ENCODE peak calls at places on chromosomes 7 and 10, in seven cellular contexts. G, T, D, C, H, S and P are unnamed samples.
A peak's percentile ranks its signal among the peaks of the same experiment; 100 is the strongest.

GRCh38 chr7:158246960-158247673 is 340.5 kb downstream of the PTPRN2 start:
- DNase-seq in G (no peak), H (no peak), T (no peak), C (no peak), D (no peak), S (no peak), P (no peak)

GRCh38 chr10:25059990-25060389 is 43.6 kb downstream of the THNSL1 start:
- DNase-seq in T (peak; percentile 78), S (no peak), D (peak; percentile 83), C (peak; percentile 69), H (peak; percentile 84), G (peak; percentile 63), P (peak; percentile 63)

GRCh38 chr10:33521062-33521461 is 186.6 kb upstream of the NRP1 start:
- DNase-seq in D (no peak), T (no peak), G (no peak), H (no peak), S (no peak), C (no peak), P (no peak)

GRCh38 chr7:54542920-54543539 is 855 bp downstream of the VSTM2A start:
- DNase-seq in H (no peak), G (no peak), S (no peak), T (no peak), C (no peak), D (no peak), P (no peak)

GRCh38 chr7:22402250-22402649 is 45.3 kb upstream of the RAPGEF5 start:
- DNase-seq in H (no peak), G (no peak), D (no peak), C (no peak), S (no peak), T (no peak), P (no peak)

GRCh38 chr10:100742067-100742771 is 3.2 kb upstream of the PAX2 start:
- DNase-seq in D (no peak), S (no peak), G (no peak), C (no peak), H (no peak), T (no peak), P (no peak)

GRCh38 chr7:44100458-44101303 is 3.5 kb upstream of the AEBP1 start:
- DNase-seq in C (peak; percentile 50), H (no peak), S (no peak), T (no peak), G (no peak), D (peak; percentile 58), P (no peak)

GRCh38 chr7:5633161-5634106 is 148.0 kb downstream of the RNF216 start:
- DNase-seq in D (no peak), G (no peak), C (no peak), T (no peak), S (no peak), H (no peak), P (peak; percentile 81)

GRCh38 chr7:130394421-130395188 is 14.3 kb downstream of the CPA1 start:
- DNase-seq in T (no peak), D (no peak), C (no peak), S (no peak), H (no peak), G (no peak), P (no peak)

GRCh38 chr7:135335628-135336139 is 102.0 kb downstream of the STRA8 start:
- DNase-seq in G (no peak), H (peak; percentile 54), S (no peak), T (peak; percentile 51), C (peak; percentile 43), D (peak; percentile 41), P (peak; percentile 72)

GRCh38 chr10:30435068-30435422 is 1.1 kb downstream of the MAP3K8 start:
- DNase-seq in T (peak; percentile 58), C (peak; percentile 35), S (no peak), D (peak; percentile 67), G (no peak), H (peak; percentile 49), P (peak; percentile 51)

GRCh38 chr10:99234067-99234738 is 1.4 kb downstream of the HPSE2 start:
- DNase-seq in D (peak; percentile 61), H (peak; percentile 64), C (no peak), G (peak; percentile 86), S (peak; percentile 66), T (peak; percentile 64), P (peak; percentile 39)

GRCh38 chr7:20199015-20199737 is 18.0 kb downstream of the MACC1 start:
- DNase-seq in C (peak; percentile 44), T (peak; percentile 76), H (peak; percentile 74), S (peak; percentile 84), G (peak; percentile 77), D (peak; percentile 54), P (peak; percentile 50)

GRCh38 chr7:2726316-2727018 is 38.5 kb downstream of the AMZ1 start:
- DNase-seq in D (no peak), H (no peak), S (no peak), G (peak; percentile 22), C (peak; percentile 11), T (no peak), P (no peak)

GRCh38 chr7:67518580-67518979 is 521.9 kb downstream of the TYW1 start:
- DNase-seq in H (no peak), C (peak; percentile 31), T (no peak), G (no peak), S (no peak), D (no peak), P (no peak)

GRCh38 chr7:147070886-147071285 is 954.3 kb downstream of the CNTNAP2 start:
- DNase-seq in H (no peak), D (no peak), S (no peak), G (no peak), C (no peak), T (no peak), P (no peak)

GRCh38 chr7:30074422-30075030 is 46.3 kb downstream of the PLEKHA8 start:
- DNase-seq in S (no peak), D (no peak), C (no peak), H (no peak), T (no peak), G (no peak), P (no peak)
- TF ChIP-seq CTCF in S (peak; percentile 29), D (peak; percentile 25), C (peak; percentile 11), H (no peak), T (peak; percentile 48), G (peak; percentile 48), P (peak; percentile 53)

DNA sequence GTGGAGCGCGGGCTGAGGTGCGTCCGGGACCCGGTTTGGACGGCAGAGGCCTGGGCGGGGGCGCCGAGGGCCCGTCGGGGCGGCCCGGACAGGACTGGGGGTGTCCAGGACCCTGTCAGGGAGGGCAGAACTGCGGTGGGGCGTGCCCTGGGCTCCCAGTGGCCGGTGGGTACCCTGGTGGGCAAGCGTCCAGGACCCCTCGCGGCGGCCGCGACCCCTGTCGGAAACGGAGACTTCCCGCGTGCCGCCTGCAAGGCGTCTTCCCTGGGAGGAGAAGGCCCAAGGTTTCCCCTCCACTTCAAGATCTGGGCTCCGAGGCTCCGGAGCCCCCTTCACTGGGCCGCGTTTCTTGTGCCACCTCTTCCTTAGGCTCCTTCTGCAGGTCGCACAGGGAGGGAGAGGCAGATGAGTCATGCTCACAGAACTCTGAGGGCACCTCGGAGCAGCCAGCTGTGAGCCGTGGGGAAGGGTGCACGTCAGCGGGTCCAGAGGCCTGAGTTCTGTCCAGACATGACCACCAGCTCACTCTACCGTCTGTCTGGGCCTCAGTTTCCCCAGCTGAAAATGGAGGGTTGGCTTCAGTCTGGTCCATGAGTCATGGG is 536 bp downstream of the ALOX5 start:
- DNase-seq in D (no peak), G (no peak), H (no peak), S (no peak), C (no peak), T (no peak), P (peak; percentile 10)
- H3K4me3 ChIP-seq in D (peak overlapping the region; percentile 58), G (peak overlapping the region; percentile 63), H (peak overlapping the region; percentile 35), S (peak overlapping the region; percentile 67), C (peak overlapping the region; percentile 51), T (peak overlapping the region; percentile 62), P (no peak overlapping the region)

DNA sequence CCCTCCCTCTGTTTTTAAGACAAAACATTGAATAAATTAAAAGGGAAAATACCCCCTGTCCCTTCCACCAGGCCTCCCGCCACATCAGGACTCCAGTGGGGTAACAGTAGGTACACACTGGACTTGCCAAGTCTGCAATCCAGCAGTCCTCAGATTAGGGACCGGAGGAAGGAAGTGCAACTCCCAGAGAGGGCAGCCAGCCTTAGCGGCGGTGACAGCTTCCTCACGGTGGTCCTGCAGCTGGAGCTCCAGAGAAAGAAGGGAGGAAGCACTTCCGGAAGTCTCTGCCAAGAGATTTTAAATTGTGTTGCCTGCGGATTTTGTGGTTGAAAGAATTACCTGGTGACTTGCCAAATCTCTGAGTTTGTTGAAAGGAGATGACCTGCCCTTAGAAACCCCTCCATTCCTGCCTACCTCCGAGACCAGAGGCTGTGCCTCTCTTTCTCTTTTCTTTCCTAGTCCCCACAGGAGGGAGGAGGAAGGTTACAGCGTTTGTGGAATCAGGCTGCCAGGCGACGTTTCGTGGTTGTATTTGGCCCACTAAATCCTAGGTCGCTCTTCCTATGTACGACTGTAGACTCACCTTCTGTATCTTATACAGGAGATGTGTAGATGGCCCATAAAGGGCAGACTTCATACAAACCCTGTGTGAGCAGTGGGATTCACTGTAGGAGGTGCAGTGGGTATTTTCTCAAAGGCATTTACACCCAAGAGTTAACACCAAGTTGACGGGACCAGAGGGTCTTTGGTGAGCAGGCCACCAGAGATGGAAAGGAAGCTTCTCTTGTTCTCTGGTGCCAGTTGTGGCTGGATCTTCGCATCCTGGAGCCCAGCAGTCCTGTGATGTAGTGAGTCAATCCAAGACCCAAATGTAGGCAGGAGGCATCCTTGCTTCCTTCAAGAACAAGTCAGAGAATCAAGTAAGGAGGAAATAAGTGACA is 77.9 kb downstream of the INSIG1 start:
- DNase-seq in D (no peak), T (no peak), S (no peak), C (no peak), H (no peak), G (no peak), P (no peak)
- H3K27me3 ChIP-seq in D (peaks cover 100% of the 10 kb centered on the region), T (peaks cover 24% of the 10 kb centered on the region), S (peaks cover 76% of the 10 kb centered on the region), C (peaks cover 97% of the 10 kb centered on the region), H (peaks cover 7% of the 10 kb centered on the region), G (peaks cover 100% of the 10 kb centered on the region), P (peaks cover 71% of the 10 kb centered on the region)

GRCh38 chr10:69750011-69750373 is 51.7 kb upstream of the COL13A1 start:
- DNase-seq in H (no peak), G (no peak), D (no peak), S (no peak), C (no peak), T (no peak), P (no peak)

GRCh38 chr10:69749180-69750010 is 52.3 kb upstream of the COL13A1 start:
- DNase-seq in C (no peak), D (no peak), H (no peak), T (no peak), G (no peak), S (no peak), P (no peak)

GRCh38 chr10:69751216-69751615 is 50.5 kb upstream of the COL13A1 start:
- DNase-seq in D (no peak), C (no peak), G (no peak), S (no peak), H (no peak), T (no peak), P (no peak)

GRCh38 chr10:69752491-69752890 is 49.2 kb upstream of the COL13A1 start:
- DNase-seq in D (no peak), H (no peak), T (no peak), G (no peak), C (no peak), S (no peak), P (no peak)

GRCh38 chr10:69750726-69751125 is 51.0 kb upstream of the COL13A1 start:
- DNase-seq in H (no peak), S (no peak), C (no peak), D (no peak), T (no peak), G (no peak), P (no peak)
- TF ChIP-seq CTCF in H (no peak), S (no peak), C (no peak), D (no peak), T (no peak), G (no peak), P (no peak)